ENCODE peak calls at places on chromosome 17, in nine cellular contexts. D is HFF-Myc, O is PC-9, K is skeletal muscle cell, Z is NCI-H1417 treated with DMSO at 0.1 percent for 48 hours, E is kidney tubule cell, A is HEK293T, W is tibial artery, T is astrocyte. S is an unnamed sample.

GRCh38 chr17:72569193-72569946 is 448.6 kb downstream of the SOX9 start:
- DNase-seq in O (no peak), D (no peak), A (no peak), W (no peak), K (no peak), T (no peak), E (no peak), Z (no peak), S (no peak)

GRCh38 chr17:34173221-34173620 is 81.9 kb upstream of the CCL2 start:
- DNase-seq in A (no peak), T (peak), D (no peak), K (no peak), O (no peak), E (no peak), Z (no peak), W (no peak), S (peak)

GRCh38 chr17:16928406-16929280 is 43.3 kb downstream of the TNFRSF13B start:
- DNase-seq in W (no peak), O (no peak), D (no peak), E (no peak), T (no peak), K (no peak), A (no peak), Z (no peak), S (no peak)

GRCh38 chr17:53490447-53490968 is 332.2 kb upstream of the KIF2B start:
- DNase-seq in D (no peak), K (no peak), T (no peak), E (no peak), O (no peak), A (no peak), W (no peak), Z (no peak), S (no peak)

GRCh38 chr17:29867643-29868181 is 62.3 kb downstream of the SSH2 start:
- DNase-seq in O (no peak), Z (no peak), D (no peak), K (no peak), W (no peak), E (no peak), T (no peak), A (no peak), S (no peak)

GRCh38 chr17:43658890-43659289 is 2.8 kb downstream of the MEOX1 start:
- DNase-seq in E (no peak), D (no peak), O (no peak), Z (no peak), W (no peak), K (no peak), T (no peak), A (no peak), S (no peak)

GRCh38 chr17:30477758-30478115 is 529 bp downstream of the GOSR1 start:
- DNase-seq in Z (no peak), E (peak), W (no peak), O (no peak), D (no peak), A (no peak), K (no peak), T (peak), S (no peak)

GRCh38 chr17:41464682-41465081 is 2.5 kb downstream of the KRT32 start:
- DNase-seq in E (peak), W (peak), D (peak), A (no peak), O (peak), T (peak), Z (no peak), K (peak), S (peak)